ENCODE peak calls at places on chromosome X, in five cellular contexts. One of them, this sample, is unnamed.

GRCh38 chrX:132786217-132786616 is 172.2 kb downstream of the HS6ST2 start:
- DNase-seq in GM12878: no peak
- DNase-seq in HepG2: no peak
- DNase-seq in K562: no peak
- DNase-seq in A549: no peak
- DNase-seq in this sample: no peak

GRCh38 chrX:80749404-80749803 is 60.3 kb downstream of the BRWD3 start:
- DNase-seq in K562: no peak
- DNase-seq in A549: no peak
- DNase-seq in HepG2: no peak
- DNase-seq in GM12878: no peak
- DNase-seq in this sample: no peak

GRCh38 chrX:93422693-93423092 is 250.7 kb downstream of the NAP1L3 start:
- DNase-seq in K562: peak
- DNase-seq in GM12878: no peak
- DNase-seq in A549: peak
- DNase-seq in HepG2: peak
- DNase-seq in this sample: peak

GRCh38 chrX:140163376-140164159 is 198.2 kb upstream of the CXorf66 start:
- DNase-seq in K562: no peak
- DNase-seq in A549: no peak
- DNase-seq in HepG2: no peak
- DNase-seq in GM12878: no peak
- DNase-seq in this sample: no peak

GRCh38 chrX:133897593-133898163 is 87.7 kb downstream of the GPC3 start:
- DNase-seq in A549: no peak
- DNase-seq in GM12878: no peak
- DNase-seq in HepG2: no peak
- DNase-seq in K562: no peak
- DNase-seq in this sample: no peak

GRCh38 chrX:133544778-133545177 is 129.5 kb upstream of the GPC4 start:
- DNase-seq in HepG2: no peak
- DNase-seq in GM12878: no peak
- DNase-seq in K562: no peak
- DNase-seq in A549: no peak
- DNase-seq in this sample: no peak

GRCh38 chrX:115408736-115409390 is 119.3 kb downstream of the LUZP4 start:
- DNase-seq in HepG2: no peak
- DNase-seq in K562: no peak
- DNase-seq in GM12878: no peak
- DNase-seq in A549: no peak
- DNase-seq in this sample: no peak

GRCh38 chrX:121322159-121322558 is 274.7 kb downstream of the GLUD2 start:
- DNase-seq in K562: peak
- DNase-seq in HepG2: no peak
- DNase-seq in GM12878: no peak
- DNase-seq in A549: no peak
- DNase-seq in this sample: no peak

GRCh38 chrX:34612036-34612435 is 45.0 kb downstream of the TMEM47 start:
- DNase-seq in GM12878: no peak
- DNase-seq in K562: no peak
- DNase-seq in HepG2: no peak
- DNase-seq in A549: no peak
- DNase-seq in this sample: no peak

GRCh38 chrX:20461576-20461975 is 194.9 kb upstream of the RPS6KA3 start:
- DNase-seq in HepG2: no peak
- DNase-seq in A549: peak
- DNase-seq in GM12878: no peak
- DNase-seq in K562: no peak
- DNase-seq in this sample: no peak

GRCh38 chrX:47578692-47579091 is 3.5 kb upstream of the TIMP1 start:
- DNase-seq in K562: no peak
- DNase-seq in GM12878: no peak
- DNase-seq in HepG2: no peak
- DNase-seq in A549: no peak
- DNase-seq in this sample: peak
- TF ChIP-seq JUNB in K562: no peak
- TF ChIP-seq JUNB in GM12878: no peak
- TF ChIP-seq JUNB in HepG2: no peak
- TF ChIP-seq JUNB in A549: no peak
- TF ChIP-seq JUNB in this sample: no peak

DNA sequence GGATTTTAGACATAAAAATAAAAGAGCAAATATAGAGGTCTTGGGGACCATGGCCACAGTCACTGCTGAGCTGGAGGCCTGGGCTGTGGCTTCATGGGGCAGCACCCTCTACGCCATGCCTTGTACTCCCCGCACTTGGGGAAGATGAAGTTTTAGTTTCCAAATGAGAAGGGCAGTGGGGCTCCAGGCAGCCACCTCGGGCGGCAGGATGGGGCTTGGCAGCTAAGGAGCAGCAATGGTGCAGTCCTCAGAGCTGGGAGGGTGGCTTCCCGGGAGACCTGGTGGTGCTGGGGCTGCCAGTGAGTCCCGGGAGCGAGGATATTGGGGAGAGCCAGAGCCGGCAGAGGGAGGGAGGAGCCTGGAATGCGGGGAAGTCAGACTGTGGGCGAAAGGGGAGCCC is 2.4 kb downstream of the CXCR3 start:
- DNase-seq in A549: no peak
- DNase-seq in GM12878: no peak
- DNase-seq in HepG2: no peak
- DNase-seq in K562: no peak
- DNase-seq in this sample: no peak
- TF ChIP-seq JUNB in A549: no peak
- TF ChIP-seq JUNB in GM12878: no peak
- TF ChIP-seq JUNB in HepG2: no peak
- TF ChIP-seq JUNB in K562: no peak
- TF ChIP-seq JUNB in this sample: no peak

GRCh38 chrX:9133426-9133825 is 99.5 kb upstream of the FAM9B start:
- DNase-seq in HepG2: no peak
- DNase-seq in A549: no peak
- DNase-seq in K562: no peak
- DNase-seq in GM12878: no peak
- DNase-seq in this sample: no peak
- TF ChIP-seq JUNB in HepG2: no peak
- TF ChIP-seq JUNB in A549: no peak
- TF ChIP-seq JUNB in K562: no peak
- TF ChIP-seq JUNB in GM12878: no peak
- TF ChIP-seq JUNB in this sample: no peak

GRCh38 chrX:117989512-117989911 is 127.1 kb downstream of the KLHL13 start:
- DNase-seq in HepG2: no peak
- DNase-seq in K562: no peak
- DNase-seq in GM12878: no peak
- DNase-seq in A549: no peak
- DNase-seq in this sample: no peak
- TF ChIP-seq JUNB in HepG2: no peak
- TF ChIP-seq JUNB in K562: no peak
- TF ChIP-seq JUNB in GM12878: no peak
- TF ChIP-seq JUNB in A549: no peak
- TF ChIP-seq JUNB in this sample: no peak

DNA sequence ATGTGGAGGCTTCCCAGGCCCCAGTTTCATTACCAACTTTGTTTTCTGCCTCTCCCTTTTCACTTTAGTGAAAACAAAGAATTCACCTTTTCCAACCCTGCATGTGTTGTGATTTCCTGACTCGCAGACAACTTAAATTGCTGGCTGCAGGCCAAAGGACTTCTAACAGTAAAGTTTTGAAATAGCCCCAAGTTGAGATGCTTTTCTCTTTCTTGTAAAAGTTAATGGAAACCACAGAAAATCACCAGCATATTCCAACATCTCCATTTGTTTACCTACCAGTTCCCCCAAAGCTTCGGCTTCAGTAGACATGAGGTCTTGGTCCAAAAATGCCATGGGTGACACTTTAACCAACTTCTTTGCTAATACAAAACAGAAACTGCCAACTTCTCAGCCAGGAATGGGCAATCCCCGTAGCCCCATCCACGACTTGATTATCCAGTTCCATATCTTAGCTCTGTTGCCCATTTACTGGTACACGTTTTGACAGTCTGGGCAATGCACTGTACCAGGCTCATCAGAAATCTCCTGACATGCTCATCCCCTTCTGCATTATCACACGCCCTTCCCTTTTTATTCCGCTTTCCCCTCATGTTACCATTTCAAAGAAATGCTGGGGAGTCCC is 138.1 kb upstream of the S100G start:
- DNase-seq in A549: no peak
- DNase-seq in HepG2: no peak
- DNase-seq in K562: no peak
- DNase-seq in GM12878: no peak
- DNase-seq in this sample: no peak
- TF ChIP-seq JUNB in A549: no peak
- TF ChIP-seq JUNB in HepG2: no peak
- TF ChIP-seq JUNB in K562: no peak
- TF ChIP-seq JUNB in GM12878: no peak
- TF ChIP-seq JUNB in this sample: no peak

GRCh38 chrX:130075768-130076167 is 34.5 kb downstream of the ELF4 start:
- DNase-seq in K562: no peak
- DNase-seq in GM12878: no peak
- DNase-seq in A549: no peak
- DNase-seq in HepG2: no peak
- DNase-seq in this sample: no peak
- TF ChIP-seq JUNB in K562: no peak
- TF ChIP-seq JUNB in GM12878: no peak
- TF ChIP-seq JUNB in A549: no peak
- TF ChIP-seq JUNB in HepG2: no peak
- TF ChIP-seq JUNB in this sample: no peak